ENCODE peak calls at places on chromosomes 16 and 17, in six cellular contexts. C is right atrium auricular region, G is memory B cell, Z is amniotic epithelial cell, T is uterus, B is H7. O is an unnamed sample.

GRCh38 chr16:73122604-73123386 is 74.9 kb upstream of the ZFHX3 start:
- DNase-seq in B (no peak), T (no peak), G (no peak), C (peak; percentile 65), Z (no peak), O (peak; percentile 20)

GRCh38 chr17:42529054-42529453 is 7.0 kb upstream of the NAGLU start:
- DNase-seq in G (no peak), T (no peak), C (no peak), Z (no peak), B (no peak), O (no peak)

GRCh38 chr17:77395609-77396008 is 254.8 kb downstream of the SEC14L1 start:
- DNase-seq in G (no peak), T (no peak), B (no peak), Z (no peak), C (no peak), O (no peak)

GRCh38 chr17:81328489-81328888 is 33.4 kb upstream of the SLC38A10 start:
- DNase-seq in Z (no peak), C (no peak), G (no peak), T (no peak), B (peak; percentile 64), O (peak; percentile 67)

GRCh38 chr16:65312071-65312470 is 190.2 kb upstream of the CDH11 start:
- DNase-seq in B (no peak), T (no peak), Z (peak; percentile 29), G (no peak), C (no peak), O (no peak)

GRCh38 chr17:57599271-57600045 is 145.6 kb downstream of the CCDC182 start:
- DNase-seq in C (no peak), B (no peak), Z (no peak), T (no peak), G (no peak), O (no peak)

GRCh38 chr16:50394215-50394802 is 25.5 kb upstream of the BRD7 start:
- DNase-seq in T (no peak), G (no peak), Z (no peak), B (no peak), C (peak; percentile 23), O (no peak)

GRCh38 chr16:89687092-89687940 is 827 bp downstream of the CDK10 start:
- DNase-seq in B (peak; percentile 83), T (no peak), Z (peak; percentile 45), G (no peak), C (no peak), O (peak; percentile 82)

GRCh38 chr17:45131294-45131615 is 1.1 kb downstream of the PLCD3 start:
- DNase-seq in C (no peak), T (no peak), G (no peak), Z (no peak), B (peak; percentile 55), O (no peak)

GRCh38 chr16:74735554-74735953 is 34.9 kb upstream of the MLKL start:
- DNase-seq in G (no peak), T (no peak), Z (no peak), B (no peak), C (no peak), O (no peak)

GRCh38 chr16:77273-77806 is 685 bp upstream of the MPG start:
- DNase-seq in B (peak; percentile 93), G (peak; percentile 44), C (no peak), T (peak; percentile 54), Z (peak; percentile 76), O (peak; percentile 43)

GRCh38 chr17:70074991-70075390 is at the start of gene KCNJ16:
- DNase-seq in B (no peak), Z (no peak), G (no peak), T (no peak), C (no peak), O (peak; percentile 86)

GRCh38 chr17:13807103-13807502 is 205.4 kb upstream of the HS3ST3A1 start:
- DNase-seq in Z (no peak), T (no peak), B (no peak), C (no peak), G (no peak), O (no peak)

GRCh38 chr17:40437095-40437732 is 6.0 kb upstream of the IGFBP4 start:
- DNase-seq in B (no peak), Z (no peak), T (no peak), G (no peak), C (no peak), O (no peak)

GRCh38 chr16:56357291-56357764 is 68.0 kb downstream of the AMFR start:
- DNase-seq in T (no peak), Z (peak; percentile 66), G (no peak), B (peak; percentile 73), C (peak; percentile 57), O (peak; percentile 4)

GRCh38 chr16:27316038-27316680 is 2.4 kb downstream of the IL4R start:
- DNase-seq in Z (no peak), B (no peak), G (no peak), T (peak; percentile 17), C (no peak), O (no peak)

GRCh38 chr16:90044111-90044551 is 24.9 kb upstream of the DBNDD1 start:
- DNase-seq in T (no peak), G (no peak), Z (no peak), C (no peak), B (no peak), O (peak; percentile 55)

GRCh38 chr16:62882552-62883221 is 846.4 kb upstream of the CDH8 start:
- DNase-seq in Z (no peak), T (no peak), B (no peak), G (no peak), C (no peak), O (no peak)

GRCh38 chr17:77209330-77209748 is 68.6 kb downstream of the SEC14L1 start:
- DNase-seq in Z (no peak), T (no peak), C (no peak), B (no peak), G (no peak), O (no peak)

GRCh38 chr17:13462161-13462560 is 139.6 kb downstream of the HS3ST3A1 start:
- DNase-seq in T (no peak), C (no peak), B (no peak), Z (no peak), G (no peak), O (no peak)

GRCh38 chr17:41065829-41066624 is at the start of gene KRTAP2-4:
- DNase-seq in Z (peak; percentile 98), B (no peak), G (no peak), T (no peak), C (no peak), O (no peak)

GRCh38 chr16:58614860-58615259 is 14.8 kb downstream of the CNOT1 start:
- DNase-seq in B (no peak), G (no peak), Z (no peak), T (no peak), C (no peak), O (no peak)

GRCh38 chr17:11292491-11292890 is 51.5 kb downstream of the SHISA6 start:
- DNase-seq in T (no peak), G (no peak), C (peak; percentile 38), B (no peak), Z (no peak), O (no peak)

GRCh38 chr16:30746638-30747160 is 1.5 kb upstream of the PHKG2 start:
- DNase-seq in T (no peak), Z (no peak), B (no peak), C (no peak), G (no peak), O (no peak)

GRCh38 chr16:47927330-47927729 is 228.5 kb downstream of the ABCC12 start:
- DNase-seq in C (no peak), Z (peak; percentile 29), B (no peak), G (no peak), T (no peak), O (no peak)

GRCh38 chr17:83178533-83179201 is 99.3 kb downstream of the METRNL start:
- DNase-seq in T (no peak), C (peak; percentile 51), B (no peak), G (no peak), Z (no peak), O (no peak)

GRCh38 chr16:85401370-85401916 is 211.7 kb upstream of the GSE1 start:
- DNase-seq in Z (no peak), T (no peak), C (no peak), B (no peak), G (peak; percentile 10), O (no peak)

GRCh38 chr17:1905190-1905919 is 75.5 kb downstream of the RPA1 start:
- DNase-seq in B (no peak), T (no peak), Z (no peak), C (no peak), G (no peak), O (no peak)

GRCh38 chr17:41775394-41776226 is 10.9 kb downstream of the JUP start:
- DNase-seq in Z (no peak), T (no peak), C (no peak), B (peak; percentile 84), G (no peak), O (no peak)

GRCh38 chr16:85990861-85991301 is 91.9 kb downstream of the IRF8 start:
- DNase-seq in B (no peak), Z (no peak), T (no peak), G (peak; percentile 56), C (no peak), O (no peak)

GRCh38 chr16:87608400-87608985 is 6.2 kb downstream of the JPH3 start:
- DNase-seq in Z (peak; percentile 46), G (peak; percentile 36), C (no peak), B (peak; percentile 94), T (no peak), O (peak; percentile 70)

GRCh38 chr17:29135464-29135863 is 44.7 kb downstream of the MYO18A start:
- DNase-seq in B (no peak), C (no peak), Z (no peak), T (no peak), G (no peak), O (no peak)

GRCh38 chr17:31787857-31788570 is 71.0 kb downstream of the COPRS start:
- DNase-seq in T (peak; percentile 40), B (no peak), C (no peak), Z (peak; percentile 99), G (no peak), O (peak; percentile 75)

GRCh38 chr16:67163903-67164558 is 514 bp upstream of the HSF4 start:
- DNase-seq in T (no peak), C (no peak), B (peak; percentile 76), Z (no peak), G (no peak), O (peak; percentile 50)

GRCh38 chr17:81390029-81390428 is 5.2 kb upstream of the BAHCC1 start:
- DNase-seq in B (peak; percentile 86), C (no peak), G (no peak), Z (no peak), T (no peak), O (no peak)

GRCh38 chr17:55635253-55635766 is 87.4 kb downstream of the TMEM100 start:
- DNase-seq in T (peak; percentile 36), Z (peak; percentile 16), C (no peak), G (no peak), B (no peak), O (no peak)

GRCh38 chr17:82497483-82498405 is 21.8 kb upstream of the FOXK2 start:
- DNase-seq in C (no peak), T (no peak), G (peak; percentile 51), B (peak; percentile 85), Z (peak; percentile 97), O (peak; percentile 54)